ENCODE peak calls at places on chromosomes 12 and 14, in eight cellular contexts. One of them, this sample, is unnamed.

GRCh38 chr12:6953417-6954315 is 2.5 kb downstream of the PTPN6 start:
- DNase-seq in neural crest cell: no peak
- DNase-seq in breast epithelium: no peak
- DNase-seq in HCT116: no peak
- DNase-seq in HFFc6: no peak
- DNase-seq in NB4: peak; percentile 95
- DNase-seq in Calu3: no peak
- DNase-seq in heart right ventricle: peak; percentile 79
- DNase-seq in this sample: no peak

GRCh38 chr12:91763654-91764439 is 381.8 kb downstream of the BTG1 start:
- DNase-seq in heart right ventricle: no peak
- DNase-seq in Calu3: no peak
- DNase-seq in neural crest cell: no peak
- DNase-seq in HFFc6: no peak
- DNase-seq in breast epithelium: no peak
- DNase-seq in HCT116: no peak
- DNase-seq in NB4: no peak
- DNase-seq in this sample: no peak

GRCh38 chr12:6540181-6540877 is 6.0 kb downstream of the GAPDH start:
- DNase-seq in NB4: peak; percentile 95
- DNase-seq in Calu3: peak; percentile 78
- DNase-seq in HCT116: peak; percentile 67
- DNase-seq in neural crest cell: peak; percentile 56
- DNase-seq in HFFc6: peak; percentile 94
- DNase-seq in breast epithelium: peak; percentile 88
- DNase-seq in heart right ventricle: peak; percentile 87
- DNase-seq in this sample: peak; percentile 80

GRCh38 chr14:50036637-50037036 is 79.7 kb downstream of the VCPKMT start:
- DNase-seq in HFFc6: no peak
- DNase-seq in NB4: no peak
- DNase-seq in breast epithelium: no peak
- DNase-seq in neural crest cell: no peak
- DNase-seq in Calu3: no peak
- DNase-seq in heart right ventricle: no peak
- DNase-seq in HCT116: no peak
- DNase-seq in this sample: no peak

GRCh38 chr12:18277196-18277595 is 15.9 kb downstream of the PIK3C2G start:
- DNase-seq in HFFc6: no peak
- DNase-seq in HCT116: no peak
- DNase-seq in NB4: no peak
- DNase-seq in Calu3: no peak
- DNase-seq in neural crest cell: no peak
- DNase-seq in heart right ventricle: no peak
- DNase-seq in breast epithelium: no peak
- DNase-seq in this sample: no peak

GRCh38 chr12:6916426-6917200 is 2.2 kb downstream of the ENO2 start:
- DNase-seq in Calu3: no peak
- DNase-seq in HFFc6: no peak
- DNase-seq in neural crest cell: no peak
- DNase-seq in breast epithelium: no peak
- DNase-seq in heart right ventricle: no peak
- DNase-seq in NB4: no peak
- DNase-seq in HCT116: no peak
- DNase-seq in this sample: no peak

GRCh38 chr12:71129364-71129763 is 28.4 kb downstream of the TSPAN8 start:
- DNase-seq in neural crest cell: no peak
- DNase-seq in HCT116: no peak
- DNase-seq in breast epithelium: no peak
- DNase-seq in heart right ventricle: no peak
- DNase-seq in Calu3: no peak
- DNase-seq in HFFc6: no peak
- DNase-seq in NB4: no peak
- DNase-seq in this sample: no peak

GRCh38 chr12:83676896-83677295 is 990.2 kb downstream of the TMTC2 start:
- DNase-seq in heart right ventricle: no peak
- DNase-seq in NB4: no peak
- DNase-seq in neural crest cell: no peak
- DNase-seq in HFFc6: no peak
- DNase-seq in HCT116: no peak
- DNase-seq in Calu3: no peak
- DNase-seq in breast epithelium: no peak
- DNase-seq in this sample: no peak

GRCh38 chr12:101021911-101022388 is 188.1 kb downstream of the SLC5A8 start:
- DNase-seq in heart right ventricle: no peak
- DNase-seq in HCT116: peak; percentile 70
- DNase-seq in Calu3: no peak
- DNase-seq in NB4: peak; percentile 26
- DNase-seq in HFFc6: peak; percentile 85
- DNase-seq in breast epithelium: no peak
- DNase-seq in neural crest cell: no peak
- DNase-seq in this sample: no peak

GRCh38 chr12:6076340-6076739 is 48.1 kb downstream of the VWF start:
- DNase-seq in neural crest cell: no peak
- DNase-seq in HFFc6: no peak
- DNase-seq in Calu3: no peak
- DNase-seq in breast epithelium: no peak
- DNase-seq in NB4: no peak
- DNase-seq in heart right ventricle: no peak
- DNase-seq in HCT116: no peak
- DNase-seq in this sample: no peak

GRCh38 chr12:48061943-48062719 is 43.7 kb downstream of the SENP1 start:
- DNase-seq in HFFc6: peak; percentile 9
- DNase-seq in NB4: no peak
- DNase-seq in heart right ventricle: no peak
- DNase-seq in Calu3: no peak
- DNase-seq in breast epithelium: no peak
- DNase-seq in HCT116: no peak
- DNase-seq in neural crest cell: no peak
- DNase-seq in this sample: no peak

GRCh38 chr12:59164226-59164625 is 243.9 kb upstream of the LRIG3 start:
- DNase-seq in NB4: no peak
- DNase-seq in Calu3: no peak
- DNase-seq in heart right ventricle: no peak
- DNase-seq in HFFc6: no peak
- DNase-seq in HCT116: no peak
- DNase-seq in breast epithelium: no peak
- DNase-seq in neural crest cell: no peak
- DNase-seq in this sample: no peak

GRCh38 chr14:92362781-92363235 is 39.8 kb downstream of the SLC24A4 start:
- DNase-seq in Calu3: peak; percentile 37
- DNase-seq in HCT116: no peak
- DNase-seq in NB4: no peak
- DNase-seq in breast epithelium: no peak
- DNase-seq in neural crest cell: no peak
- DNase-seq in heart right ventricle: no peak
- DNase-seq in HFFc6: peak; percentile 22
- DNase-seq in this sample: no peak

GRCh38 chr12:117967512-117967911 is 1.3 kb downstream of the KSR2 start:
- DNase-seq in NB4: no peak
- DNase-seq in HFFc6: no peak
- DNase-seq in neural crest cell: no peak
- DNase-seq in breast epithelium: no peak
- DNase-seq in Calu3: no peak
- DNase-seq in heart right ventricle: no peak
- DNase-seq in HCT116: no peak
- DNase-seq in this sample: no peak

GRCh38 chr12:112179936-112180335 is 54.6 kb downstream of the TRAFD1 start:
- DNase-seq in neural crest cell: no peak
- DNase-seq in breast epithelium: no peak
- DNase-seq in Calu3: no peak
- DNase-seq in heart right ventricle: no peak
- DNase-seq in NB4: no peak
- DNase-seq in HCT116: no peak
- DNase-seq in HFFc6: no peak
- DNase-seq in this sample: no peak

GRCh38 chr12:75870878-75871277 is 160.7 kb downstream of the PHLDA1 start:
- DNase-seq in neural crest cell: no peak
- DNase-seq in Calu3: no peak
- DNase-seq in heart right ventricle: no peak
- DNase-seq in breast epithelium: no peak
- DNase-seq in NB4: no peak
- DNase-seq in HFFc6: no peak
- DNase-seq in HCT116: no peak
- DNase-seq in this sample: no peak

GRCh38 chr12:75933136-75933535 is 98.4 kb downstream of the PHLDA1 start:
- DNase-seq in neural crest cell: no peak
- DNase-seq in HFFc6: peak; percentile 74
- DNase-seq in heart right ventricle: no peak
- DNase-seq in NB4: peak; percentile 33
- DNase-seq in breast epithelium: no peak
- DNase-seq in Calu3: peak; percentile 69
- DNase-seq in HCT116: peak; percentile 75
- DNase-seq in this sample: no peak

GRCh38 chr12:107903377-107904061 is 129.0 kb downstream of the ASCL4 start:
- DNase-seq in neural crest cell: peak; percentile 36
- DNase-seq in NB4: peak; percentile 85
- DNase-seq in Calu3: peak; percentile 67
- DNase-seq in heart right ventricle: peak; percentile 31
- DNase-seq in HFFc6: no peak
- DNase-seq in breast epithelium: peak; percentile 31
- DNase-seq in HCT116: no peak
- DNase-seq in this sample: peak; percentile 37

DNA sequence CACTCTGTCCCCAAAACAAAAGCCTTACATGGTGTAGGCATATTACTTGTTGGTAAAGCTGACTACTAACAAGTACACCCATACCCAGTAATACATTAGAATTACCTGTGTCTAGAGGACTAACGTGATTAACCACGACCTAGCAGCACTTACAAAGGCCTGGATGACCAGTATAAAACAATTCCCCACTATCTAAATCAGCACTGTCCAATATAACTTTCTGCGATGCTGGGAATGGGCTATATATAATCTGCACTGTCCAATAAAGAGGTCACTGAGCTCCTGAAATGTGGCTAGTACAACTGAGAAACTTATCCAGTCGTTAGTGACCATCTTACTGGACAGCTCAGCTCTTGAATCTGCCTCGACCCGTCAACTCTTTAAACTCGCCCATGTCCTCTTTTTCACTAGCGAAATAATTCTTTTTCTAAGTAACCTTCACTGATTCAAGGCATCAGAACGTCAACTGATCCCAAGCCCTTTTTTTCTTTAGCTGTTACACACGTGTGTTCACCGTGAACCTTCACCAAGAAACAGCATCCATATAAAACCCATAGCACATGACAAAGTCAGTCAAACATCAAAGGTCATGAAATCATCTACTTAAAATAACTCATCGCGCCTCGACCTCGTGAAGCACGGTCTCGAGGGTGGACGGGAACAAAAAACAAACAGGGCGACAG is 911 bp upstream of the CIPC start:
- DNase-seq in Calu3: no peak
- DNase-seq in HFFc6: peak; percentile 14
- DNase-seq in heart right ventricle: no peak
- DNase-seq in NB4: no peak
- DNase-seq in HCT116: no peak
- DNase-seq in breast epithelium: no peak
- DNase-seq in neural crest cell: no peak
- DNase-seq in this sample: no peak
- TF ChIP-seq CTCF in Calu3: no peak
- TF ChIP-seq CTCF in HFFc6: no peak
- TF ChIP-seq CTCF in heart right ventricle: no peak
- TF ChIP-seq CTCF in NB4: no peak
- TF ChIP-seq CTCF in HCT116: no peak
- TF ChIP-seq CTCF in breast epithelium: no peak
- TF ChIP-seq CTCF in neural crest cell: no peak
- TF ChIP-seq CTCF in this sample: no peak

GRCh38 chr12:113757223-113758002 is 208.7 kb downstream of the RBM19 start:
- DNase-seq in NB4: no peak
- DNase-seq in Calu3: peak; percentile 20
- DNase-seq in neural crest cell: no peak
- DNase-seq in breast epithelium: no peak
- DNase-seq in HCT116: peak; percentile 4
- DNase-seq in heart right ventricle: no peak
- DNase-seq in HFFc6: no peak
- DNase-seq in this sample: no peak
- TF ChIP-seq CTCF in NB4: no peak
- TF ChIP-seq CTCF in Calu3: no peak
- TF ChIP-seq CTCF in neural crest cell: no peak
- TF ChIP-seq CTCF in breast epithelium: no peak
- TF ChIP-seq CTCF in HCT116: peak; percentile 8
- TF ChIP-seq CTCF in heart right ventricle: no peak
- TF ChIP-seq CTCF in HFFc6: no peak
- TF ChIP-seq CTCF in this sample: no peak

DNA sequence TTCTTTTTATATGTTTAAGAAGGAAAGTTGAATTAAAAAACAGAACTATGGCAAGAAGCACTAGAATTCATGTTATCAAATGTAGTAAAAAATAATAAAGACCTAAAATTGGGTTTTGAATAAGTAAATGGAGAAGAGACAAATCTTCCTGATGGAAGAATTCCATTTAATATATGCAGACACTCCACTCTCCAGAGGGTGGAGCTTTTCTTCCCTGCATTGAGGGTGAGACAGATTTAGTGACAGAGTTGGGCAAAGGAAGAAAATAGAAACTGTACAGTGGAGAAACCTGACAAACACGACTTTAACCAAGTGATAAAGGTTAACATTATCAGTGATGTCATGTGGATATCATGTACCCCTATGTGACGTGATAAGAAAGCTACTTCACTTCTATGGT is 217.6 kb downstream of the PRKD1 start:
- DNase-seq in heart right ventricle: no peak
- DNase-seq in Calu3: peak; percentile 2
- DNase-seq in HFFc6: no peak
- DNase-seq in neural crest cell: no peak
- DNase-seq in breast epithelium: no peak
- DNase-seq in NB4: no peak
- DNase-seq in HCT116: no peak
- DNase-seq in this sample: no peak
- TF ChIP-seq CTCF in heart right ventricle: peak; percentile 27
- TF ChIP-seq CTCF in Calu3: no peak
- TF ChIP-seq CTCF in HFFc6: peak; percentile 58
- TF ChIP-seq CTCF in neural crest cell: no peak
- TF ChIP-seq CTCF in breast epithelium: no peak
- TF ChIP-seq CTCF in NB4: no peak
- TF ChIP-seq CTCF in HCT116: no peak
- TF ChIP-seq CTCF in this sample: no peak

DNA sequence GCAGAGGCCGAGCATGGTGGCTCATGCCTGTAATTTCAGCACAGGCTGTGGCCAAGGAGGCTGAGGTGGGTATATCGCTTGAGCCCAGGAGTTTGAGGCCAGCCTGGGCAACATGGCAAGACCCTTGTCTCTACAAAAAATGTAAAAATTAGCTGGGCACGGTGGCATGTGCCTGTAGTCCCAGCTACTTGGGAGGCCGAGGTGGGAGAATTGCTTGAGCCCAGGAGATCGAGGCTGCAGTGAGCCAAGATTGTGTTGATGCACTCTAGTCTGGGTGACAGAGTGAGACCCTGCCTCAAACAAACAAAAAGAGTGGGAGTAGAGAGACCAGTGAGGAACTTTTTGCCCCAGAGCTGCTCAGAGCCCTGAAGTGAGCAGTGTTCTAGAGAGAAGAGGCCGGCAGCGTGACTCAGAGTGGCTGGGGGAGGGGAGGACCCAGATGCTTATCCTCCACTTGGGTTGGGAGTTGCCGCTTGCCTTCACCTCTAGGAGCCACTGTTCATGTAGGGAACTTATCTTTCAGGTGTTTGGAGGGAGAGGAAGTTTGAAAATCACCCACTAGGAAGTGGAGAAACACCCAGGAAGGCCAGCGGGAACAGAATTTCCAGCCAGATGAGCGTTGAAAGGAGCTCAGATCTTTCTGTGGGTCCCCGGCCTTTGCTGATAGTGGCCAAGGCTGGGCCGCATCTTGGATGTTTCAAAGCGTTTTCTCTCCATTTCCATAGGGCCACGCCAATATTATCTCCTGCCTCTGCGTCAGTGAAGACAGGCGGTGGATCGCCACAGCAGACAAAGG is 15.3 kb downstream of the CFAP251 start:
- DNase-seq in NB4: peak; percentile 34
- DNase-seq in Calu3: no peak
- DNase-seq in HCT116: no peak
- DNase-seq in heart right ventricle: no peak
- DNase-seq in breast epithelium: no peak
- DNase-seq in HFFc6: no peak
- DNase-seq in neural crest cell: no peak
- DNase-seq in this sample: no peak
- TF ChIP-seq CTCF in NB4: no peak
- TF ChIP-seq CTCF in Calu3: no peak
- TF ChIP-seq CTCF in HCT116: no peak
- TF ChIP-seq CTCF in heart right ventricle: no peak
- TF ChIP-seq CTCF in breast epithelium: no peak
- TF ChIP-seq CTCF in HFFc6: no peak
- TF ChIP-seq CTCF in neural crest cell: no peak
- TF ChIP-seq CTCF in this sample: no peak